ENCODE peak calls at places on chromosomes 4 and X, in five cellular contexts. One of them, this sample, is unnamed.

GRCh38 chrX:49002091-49002935 is at the start of gene GRIPAP1:
- DNase-seq in cardiac muscle cell: peak; percentile 87
- DNase-seq in AG10803: peak; percentile 81
- DNase-seq in adrenal gland: peak; percentile 82
- DNase-seq in right cardiac atrium: peak; percentile 60
- DNase-seq in this sample: peak; percentile 88

GRCh38 chr4:7630559-7631287 is 196.0 kb upstream of the PSAPL1 start:
- DNase-seq in adrenal gland: peak; percentile 75
- DNase-seq in cardiac muscle cell: no peak
- DNase-seq in AG10803: peak; percentile 82
- DNase-seq in right cardiac atrium: peak; percentile 79
- DNase-seq in this sample: peak; percentile 66

GRCh38 chrX:45515262-45516215 is 314.9 kb upstream of the DIPK2B start:
- DNase-seq in cardiac muscle cell: peak; percentile 26
- DNase-seq in right cardiac atrium: peak; percentile 53
- DNase-seq in AG10803: peak; percentile 96
- DNase-seq in adrenal gland: peak; percentile 88
- DNase-seq in this sample: peak; percentile 78

GRCh38 chr4:10260777-10261176 is 144.2 kb upstream of the WDR1 start:
- DNase-seq in adrenal gland: no peak
- DNase-seq in right cardiac atrium: no peak
- DNase-seq in AG10803: peak; percentile 27
- DNase-seq in cardiac muscle cell: no peak
- DNase-seq in this sample: no peak

GRCh38 chr4:76589872-76590846 is 155.1 kb downstream of the SHROOM3 start:
- DNase-seq in cardiac muscle cell: peak; percentile 92
- DNase-seq in AG10803: peak; percentile 99
- DNase-seq in adrenal gland: no peak
- DNase-seq in right cardiac atrium: peak; percentile 26
- DNase-seq in this sample: peak; percentile 69

GRCh38 chrX:8731579-8732395 is at the start of gene ANOS1:
- DNase-seq in AG10803: no peak
- DNase-seq in adrenal gland: peak; percentile 60
- DNase-seq in cardiac muscle cell: peak; percentile 92
- DNase-seq in right cardiac atrium: peak; percentile 77
- DNase-seq in this sample: no peak

GRCh38 chr4:87103691-87104187 is 116.7 kb downstream of the KLHL8 start:
- DNase-seq in AG10803: peak; percentile 78
- DNase-seq in right cardiac atrium: no peak
- DNase-seq in adrenal gland: no peak
- DNase-seq in cardiac muscle cell: no peak
- DNase-seq in this sample: no peak

GRCh38 chr4:7523526-7523925 is 88.8 kb upstream of the PSAPL1 start:
- DNase-seq in right cardiac atrium: no peak
- DNase-seq in adrenal gland: no peak
- DNase-seq in AG10803: no peak
- DNase-seq in cardiac muscle cell: no peak
- DNase-seq in this sample: no peak

GRCh38 chrX:54423161-54423888 is 16.9 kb upstream of the TSR2 start:
- DNase-seq in right cardiac atrium: no peak
- DNase-seq in AG10803: no peak
- DNase-seq in cardiac muscle cell: peak; percentile 15
- DNase-seq in adrenal gland: no peak
- DNase-seq in this sample: no peak

GRCh38 chr4:98626350-98626749 is 32.1 kb downstream of the TSPAN5 start:
- DNase-seq in adrenal gland: no peak
- DNase-seq in cardiac muscle cell: no peak
- DNase-seq in right cardiac atrium: peak; percentile 28
- DNase-seq in AG10803: peak; percentile 81
- DNase-seq in this sample: peak; percentile 76

GRCh38 chrX:107542500-107542899 is 85.8 kb upstream of the PRPS1 start:
- DNase-seq in adrenal gland: no peak
- DNase-seq in cardiac muscle cell: no peak
- DNase-seq in AG10803: peak; percentile 21
- DNase-seq in right cardiac atrium: no peak
- DNase-seq in this sample: no peak

GRCh38 chrX:51332188-51332942 is at the start of gene NUDT10:
- DNase-seq in cardiac muscle cell: peak; percentile 86
- DNase-seq in AG10803: peak; percentile 11
- DNase-seq in right cardiac atrium: peak; percentile 53
- DNase-seq in adrenal gland: peak; percentile 68
- DNase-seq in this sample: no peak

GRCh38 chr4:184669251-184669650 is 19.7 kb downstream of the PRIMPOL start:
- DNase-seq in AG10803: no peak
- DNase-seq in cardiac muscle cell: no peak
- DNase-seq in right cardiac atrium: no peak
- DNase-seq in adrenal gland: no peak
- DNase-seq in this sample: no peak

GRCh38 chr4:16224264-16224663 is 2.0 kb downstream of the TAPT1 start:
- DNase-seq in AG10803: no peak
- DNase-seq in adrenal gland: no peak
- DNase-seq in cardiac muscle cell: no peak
- DNase-seq in right cardiac atrium: no peak
- DNase-seq in this sample: no peak

GRCh38 chr4:139078926-139079325 is 63.3 kb downstream of the NOCT start:
- DNase-seq in right cardiac atrium: no peak
- DNase-seq in cardiac muscle cell: no peak
- DNase-seq in AG10803: no peak
- DNase-seq in adrenal gland: no peak
- DNase-seq in this sample: no peak

GRCh38 chrX:47749185-47749967 is 87.3 kb upstream of the ZNF81 start:
- DNase-seq in right cardiac atrium: no peak
- DNase-seq in AG10803: peak; percentile 17
- DNase-seq in adrenal gland: no peak
- DNase-seq in cardiac muscle cell: no peak
- DNase-seq in this sample: peak; percentile 72

GRCh38 chr4:1683371-1683902 is 676 bp downstream of the FAM53A start:
- DNase-seq in right cardiac atrium: peak; percentile 36
- DNase-seq in AG10803: peak; percentile 89
- DNase-seq in adrenal gland: peak; percentile 85
- DNase-seq in cardiac muscle cell: peak; percentile 23
- DNase-seq in this sample: peak; percentile 79

GRCh38 chrX:28997716-28998115 is 410.5 kb downstream of the IL1RAPL1 start:
- DNase-seq in adrenal gland: no peak
- DNase-seq in AG10803: no peak
- DNase-seq in cardiac muscle cell: no peak
- DNase-seq in right cardiac atrium: no peak
- DNase-seq in this sample: no peak

GRCh38 chrX:54786972-54787371 is 11.1 kb downstream of the ITIH6 start:
- DNase-seq in right cardiac atrium: no peak
- DNase-seq in AG10803: no peak
- DNase-seq in cardiac muscle cell: peak; percentile 5
- DNase-seq in adrenal gland: no peak
- DNase-seq in this sample: no peak

GRCh38 chr4:10613926-10614478 is 70.6 kb downstream of the CLNK start:
- DNase-seq in adrenal gland: no peak
- DNase-seq in AG10803: no peak
- DNase-seq in cardiac muscle cell: no peak
- DNase-seq in right cardiac atrium: no peak
- DNase-seq in this sample: no peak

DNA sequence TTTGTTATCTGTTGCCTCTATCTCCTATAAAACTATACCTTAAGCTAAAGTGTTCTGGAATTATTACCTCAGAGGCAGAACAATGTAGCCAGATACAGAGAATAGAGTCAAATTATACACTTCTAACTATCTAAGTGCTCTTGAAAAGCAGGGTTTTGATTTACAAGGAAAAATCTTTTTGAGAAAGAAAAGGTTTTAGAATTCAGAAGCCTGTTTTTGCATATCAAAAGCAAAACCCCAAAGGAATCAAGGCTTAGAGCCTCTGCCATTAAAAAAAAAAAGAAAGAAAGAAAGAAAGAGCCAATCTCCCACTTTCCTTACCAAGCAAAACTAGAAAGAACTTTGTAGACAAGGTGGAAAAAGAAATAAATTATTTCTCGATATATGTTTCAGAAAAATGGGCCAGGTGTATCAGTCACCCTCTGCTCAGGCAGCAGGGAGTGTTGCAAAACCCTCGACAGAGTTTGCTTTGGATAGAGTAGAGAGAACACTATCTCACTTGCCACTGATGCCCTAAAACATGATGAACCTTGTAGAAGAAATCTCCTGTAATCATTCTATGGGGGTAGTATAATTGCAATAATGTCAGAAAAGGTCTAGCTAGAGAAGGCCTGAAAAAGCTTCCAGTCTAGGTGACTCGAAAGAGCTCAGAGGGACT is 318.3 kb downstream of the PCDH10 start:
- DNase-seq in cardiac muscle cell: no peak
- DNase-seq in adrenal gland: no peak
- DNase-seq in AG10803: no peak
- DNase-seq in right cardiac atrium: no peak
- DNase-seq in this sample: no peak
- H3K4me3 ChIP-seq in cardiac muscle cell: no peak overlapping the region
- H3K4me3 ChIP-seq in adrenal gland: no peak overlapping the region
- H3K4me3 ChIP-seq in AG10803: no peak overlapping the region
- H3K4me3 ChIP-seq in right cardiac atrium: no peak overlapping the region
- H3K4me3 ChIP-seq in this sample: no peak overlapping the region

DNA sequence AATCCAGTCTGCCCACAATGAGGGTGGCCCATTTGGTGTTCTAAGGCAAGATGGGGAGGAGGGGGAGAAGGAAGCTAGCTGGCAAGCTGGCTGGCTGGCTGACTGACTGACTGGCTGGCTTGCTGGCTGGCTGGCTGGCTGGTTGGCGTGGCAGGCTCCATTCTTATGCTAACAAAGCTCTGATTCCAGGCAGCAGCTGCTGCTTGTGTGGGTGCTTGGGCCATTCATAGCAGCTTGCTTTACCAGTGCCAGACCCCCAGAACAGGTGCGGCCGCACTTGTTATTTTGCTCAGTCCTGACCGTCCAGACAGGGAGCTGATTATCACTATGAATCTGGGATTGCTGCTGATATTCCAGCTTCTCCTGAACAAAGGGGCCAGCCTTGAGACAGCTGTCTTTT is 131.2 kb upstream of the PAK3 start:
- DNase-seq in cardiac muscle cell: no peak
- DNase-seq in adrenal gland: no peak
- DNase-seq in AG10803: no peak
- DNase-seq in right cardiac atrium: no peak
- DNase-seq in this sample: no peak
- H3K4me3 ChIP-seq in cardiac muscle cell: no peak overlapping the region
- H3K4me3 ChIP-seq in adrenal gland: no peak overlapping the region
- H3K4me3 ChIP-seq in AG10803: no peak overlapping the region
- H3K4me3 ChIP-seq in right cardiac atrium: no peak overlapping the region
- H3K4me3 ChIP-seq in this sample: no peak overlapping the region

DNA sequence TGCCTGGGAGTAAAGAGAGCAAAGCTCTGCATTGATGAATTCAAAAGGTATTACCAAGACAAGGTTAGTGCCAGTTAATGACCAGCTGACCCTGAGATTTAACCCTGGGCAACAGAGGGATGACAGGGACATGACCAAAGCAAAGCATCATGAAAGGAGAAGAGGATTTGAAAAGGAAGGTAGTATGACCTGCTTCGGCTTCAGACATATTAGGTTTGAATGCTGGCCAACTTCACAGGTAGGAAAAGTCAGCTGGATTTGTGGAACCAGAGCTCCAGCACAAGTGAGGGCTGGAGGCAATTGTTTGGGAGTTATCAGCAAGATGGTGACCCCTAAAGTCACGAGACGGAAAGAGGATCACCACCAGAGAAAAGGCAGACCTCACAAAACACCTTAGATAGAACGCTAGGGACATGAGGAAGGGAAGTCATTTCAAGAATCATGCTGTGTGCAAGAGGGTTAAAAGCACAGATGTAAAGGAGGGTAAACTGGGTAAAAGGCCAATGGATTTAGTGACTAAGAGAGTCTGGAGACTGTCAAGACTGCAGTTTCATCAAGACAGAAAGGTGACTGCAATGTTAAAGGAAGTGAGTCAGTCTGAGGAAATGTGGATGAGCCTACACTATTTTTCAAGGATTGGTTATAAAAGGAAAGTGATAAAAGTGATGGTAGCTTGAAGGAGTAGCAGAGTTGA is 45.6 kb downstream of the SH3RF1 start:
- DNase-seq in right cardiac atrium: no peak
- DNase-seq in cardiac muscle cell: no peak
- DNase-seq in adrenal gland: no peak
- DNase-seq in AG10803: peak; percentile 95
- DNase-seq in this sample: peak; percentile 94
- H3K4me3 ChIP-seq in right cardiac atrium: no peak overlapping the region
- H3K4me3 ChIP-seq in cardiac muscle cell: no peak overlapping the region
- H3K4me3 ChIP-seq in adrenal gland: no peak overlapping the region
- H3K4me3 ChIP-seq in AG10803: no peak overlapping the region
- H3K4me3 ChIP-seq in this sample: no peak overlapping the region

GRCh38 chrX:24426340-24426913 is 38.7 kb upstream of the PDK3 start:
- DNase-seq in cardiac muscle cell: no peak
- DNase-seq in adrenal gland: no peak
- DNase-seq in right cardiac atrium: no peak
- DNase-seq in AG10803: no peak
- DNase-seq in this sample: no peak

GRCh38 chrX:24428518-24428917 is 36.6 kb upstream of the PDK3 start:
- DNase-seq in right cardiac atrium: no peak
- DNase-seq in AG10803: no peak
- DNase-seq in cardiac muscle cell: no peak
- DNase-seq in adrenal gland: no peak
- DNase-seq in this sample: no peak

GRCh38 chrX:24427747-24428019 is 37.4 kb upstream of the PDK3 start:
- DNase-seq in adrenal gland: no peak
- DNase-seq in AG10803: no peak
- DNase-seq in right cardiac atrium: no peak
- DNase-seq in cardiac muscle cell: no peak
- DNase-seq in this sample: no peak

GRCh38 chrX:24425806-24426205 is 39.3 kb upstream of the PDK3 start:
- DNase-seq in adrenal gland: no peak
- DNase-seq in right cardiac atrium: no peak
- DNase-seq in AG10803: no peak
- DNase-seq in cardiac muscle cell: no peak
- DNase-seq in this sample: no peak

GRCh38 chrX:24426921-24427746 is 38.0 kb upstream of the PDK3 start:
- DNase-seq in adrenal gland: no peak
- DNase-seq in AG10803: no peak
- DNase-seq in right cardiac atrium: no peak
- DNase-seq in cardiac muscle cell: no peak
- DNase-seq in this sample: no peak
- H3K4me3 ChIP-seq in adrenal gland: no peak overlapping the region
- H3K4me3 ChIP-seq in AG10803: no peak overlapping the region
- H3K4me3 ChIP-seq in right cardiac atrium: no peak overlapping the region
- H3K4me3 ChIP-seq in cardiac muscle cell: no peak overlapping the region
- H3K4me3 ChIP-seq in this sample: no peak overlapping the region

This sample was measured in skeletal muscle cell.